ENCODE peak calls at places on chromosomes 7 and 10, in four cellular contexts. K, U, G and L are unnamed samples.

GRCh38 chr10:93193886-93194285 is 120.2 kb downstream of the CYP26A1 start:
- DNase-seq in U (no peak), K (no peak), G (no peak), L (no peak)

GRCh38 chr10:22230331-22230833 is 12.6 kb upstream of the EBLN1 start:
- DNase-seq in U (peak; percentile 45), G (peak; percentile 17), K (peak; percentile 15), L (no peak)

GRCh38 chr10:73647875-73648228 is 6.6 kb upstream of the MYOZ1 start:
- DNase-seq in K (no peak), U (no peak), G (no peak), L (no peak)

GRCh38 chr10:125149278-125150047 is 10.9 kb downstream of the CTBP2 start:
- DNase-seq in K (no peak), G (no peak), U (peak; percentile 76), L (no peak)

GRCh38 chr10:124164252-124164651 is 70.9 kb upstream of the CHST15 start:
- DNase-seq in U (no peak), K (no peak), G (no peak), L (no peak)

GRCh38 chr7:42219447-42219846 is 17.6 kb downstream of the GLI3 start:
- DNase-seq in K (no peak), G (no peak), U (peak; percentile 91), L (no peak)

GRCh38 chr10:86678999-86679792 is 10.9 kb downstream of the LDB3 start:
- DNase-seq in K (no peak), U (no peak), G (no peak), L (no peak)

GRCh38 chr7:100396421-100396982 is 23.2 kb downstream of the PILRA start:
- DNase-seq in U (no peak), K (no peak), G (peak; percentile 63), L (no peak)

GRCh38 chr7:22581099-22581498 is 81.1 kb upstream of the STEAP1B start:
- DNase-seq in G (no peak), K (no peak), U (no peak), L (no peak)

GRCh38 chr10:62306663-62307062 is 38.0 kb upstream of the RTKN2 start:
- DNase-seq in K (peak; percentile 6), U (no peak), G (no peak), L (no peak)

GRCh38 chr10:93435621-93436385 is 46.3 kb downstream of the MYOF start:
- DNase-seq in U (no peak), K (no peak), G (no peak), L (no peak)

GRCh38 chr7:128811631-128812430 is 18.4 kb upstream of the FLNC start:
- DNase-seq in G (no peak), K (no peak), U (no peak), L (no peak)

GRCh38 chr10:108862691-108863350 is 1060.5 kb downstream of the XPNPEP1 start:
- DNase-seq in K (no peak), G (no peak), U (no peak), L (no peak)

GRCh38 chr7:42144253-42145002 is 92.6 kb downstream of the GLI3 start:
- DNase-seq in G (no peak), K (no peak), U (no peak), L (no peak)

GRCh38 chr7:30920584-30921539 is 9.2 kb downstream of the AQP1 start:
- DNase-seq in K (no peak), U (no peak), G (no peak), L (peak; percentile 5)

GRCh38 chr10:19209319-19209718 is 160.7 kb downstream of the MALRD1 start:
- DNase-seq in U (no peak), G (no peak), K (no peak), L (no peak)

GRCh38 chr7:114922652-114923402 is 933 bp downstream of the MDFIC start:
- DNase-seq in G (peak; percentile 49), K (peak; percentile 54), U (peak; percentile 64), L (no peak)

GRCh38 chr10:85293483-85293882 is 965.1 kb downstream of the CCSER2 start:
- DNase-seq in G (no peak), K (no peak), U (no peak), L (no peak)

GRCh38 chr7:91082038-91082437 is 182.2 kb upstream of the FZD1 start:
- DNase-seq in K (no peak), U (no peak), G (no peak), L (no peak)

GRCh38 chr10:21406595-21407218 is 118.8 kb downstream of the SKIDA1 start:
- DNase-seq in U (no peak), K (no peak), G (peak; percentile 29), L (no peak)

GRCh38 chr10:86024555-86025001 is 342.0 kb downstream of the GRID1 start:
- DNase-seq in G (no peak), U (no peak), K (no peak), L (no peak)

GRCh38 chr10:124596116-124596785 is 134.6 kb downstream of the LHPP start:
- DNase-seq in U (no peak), G (no peak), K (no peak), L (no peak)